ENCODE peak calls at places on chromosomes 7 and 10, in four cellular contexts. N is LHCN-M2, Z is transverse colon, W is anterior cingulate cortex. S is an unnamed sample.

GRCh38 chr10:126235091-126235978 is 152.9 kb downstream of the ADAM12 start:
- DNase-seq in N (no peak), Z (no peak), W (no peak), S (peak; percentile 32)

GRCh38 chr10:48404646-48405045 is 98.2 kb downstream of the MAPK8 start:
- DNase-seq in N (no peak), Z (no peak), W (no peak), S (no peak)

GRCh38 chr7:51256244-51256781 is 60.3 kb downstream of the COBL start:
- DNase-seq in N (peak; percentile 64), Z (peak; percentile 41), W (peak; percentile 80), S (no peak)

GRCh38 chr7:4753610-4754432 is 21.6 kb upstream of the AP5Z1 start:
- DNase-seq in N (peak; percentile 34), Z (peak; percentile 88), W (peak; percentile 47), S (peak; percentile 83)

GRCh38 chr10:100895896-100896295 is 16.9 kb upstream of the SLF2 start:
- DNase-seq in N (no peak), Z (no peak), W (no peak), S (no peak)

GRCh38 chr10:96513686-96514551 is at the start of gene TLL2:
- DNase-seq in N (peak; percentile 77), Z (peak; percentile 87), W (peak; percentile 82), S (peak; percentile 84)

GRCh38 chr10:10353326-10353725 is 664.3 kb upstream of the CELF2 start:
- DNase-seq in N (peak; percentile 46), Z (no peak), W (no peak), S (no peak)

GRCh38 chr10:88728107-88728763 is 22.2 kb downstream of the LIPK start:
- DNase-seq in N (peak; percentile 10), Z (peak; percentile 11), W (no peak), S (no peak)

GRCh38 chr7:92925876-92926696 is 89.7 kb upstream of the CDK6 start:
- DNase-seq in N (no peak), Z (no peak), W (no peak), S (no peak)

GRCh38 chr10:32095116-32095733 is 39.0 kb upstream of the KIF5B start:
- DNase-seq in N (peak; percentile 9), Z (no peak), W (no peak), S (no peak)

GRCh38 chr7:67100956-67101361 is 104.3 kb downstream of the TYW1 start:
- DNase-seq in N (no peak), Z (peak; percentile 9), W (no peak), S (no peak)

GRCh38 chr7:134660961-134661376 is 14.3 kb downstream of the BPGM start:
- DNase-seq in N (peak; percentile 75), Z (no peak), W (no peak), S (no peak)

GRCh38 chr7:82578430-82578829 is 134.9 kb upstream of the CACNA2D1 start:
- DNase-seq in N (peak; percentile 68), Z (no peak), W (no peak), S (no peak)